ENCODE peak calls at places on chromosomes 7 and 10, in five cellular contexts. W is HFF-Myc, T is upper lobe of right lung, O is retinal pigment epithelial cell, S is kidney epithelial cell. R is an unnamed sample.

GRCh38 chr7:151249034-151249731 is 689 bp upstream of the SMARCD3 start:
- DNase-seq in W (no peak), T (peak), O (no peak), S (no peak), R (peak)

GRCh38 chr7:90655566-90655965 is 59.4 kb downstream of the CDK14 start:
- DNase-seq in W (no peak), T (no peak), O (peak), S (peak), R (peak)

GRCh38 chr10:80100861-80101695 is 22.6 kb downstream of the TMEM254 start:
- DNase-seq in W (no peak), T (no peak), O (no peak), S (no peak), R (no peak)

GRCh38 chr10:44752451-44753441 is 158.4 kb upstream of the TMEM72 start:
- DNase-seq in W (peak), T (no peak), O (peak), S (peak), R (no peak)

GRCh38 chr7:131130324-131130723 is 197.4 kb upstream of the MKLN1 start:
- DNase-seq in W (no peak), T (no peak), O (no peak), S (no peak), R (no peak)

GRCh38 chr10:9781681-9782080 is 1236.0 kb upstream of the CELF2 start:
- DNase-seq in W (no peak), T (no peak), O (no peak), S (no peak), R (no peak)

GRCh38 chr10:13865758-13866491 is 279.2 kb downstream of the PRPF18 start:
- DNase-seq in W (peak), T (no peak), O (no peak), S (peak), R (no peak)

GRCh38 chr10:86363833-86364511 is 2.6 kb downstream of the GRID1 start:
- DNase-seq in W (no peak), T (peak), O (no peak), S (no peak), R (no peak)

GRCh38 chr10:6581750-6582697 is 1.9 kb upstream of the PRKCQ start:
- DNase-seq in W (no peak), T (no peak), O (no peak), S (no peak), R (no peak)

GRCh38 chr10:100448977-100449376 is 13.8 kb upstream of the WNT8B start:
- DNase-seq in W (no peak), T (no peak), O (no peak), S (no peak), R (no peak)

GRCh38 chr7:129066290-129067131 is 11.6 kb upstream of the TNPO3 start:
- DNase-seq in W (peak), T (no peak), O (no peak), S (peak), R (no peak)

GRCh38 chr10:99983280-99983988 is 26.3 kb downstream of the DNMBP start:
- DNase-seq in W (peak), T (no peak), O (no peak), S (no peak), R (no peak)

GRCh38 chr10:23439452-23439919 is 611 bp downstream of the OTUD1 start:
- DNase-seq in W (no peak), T (no peak), O (no peak), S (no peak), R (no peak)

GRCh38 chr7:100576384-100576993 is 2.8 kb upstream of the SAP25 start:
- DNase-seq in W (no peak), T (no peak), O (no peak), S (no peak), R (no peak)

GRCh38 chr10:62082729-62083412 is 181.4 kb downstream of the ARID5B start:
- DNase-seq in W (no peak), T (no peak), O (no peak), S (no peak), R (peak)

GRCh38 chr7:88629559-88629958 is 129.9 kb upstream of the ZNF804B start:
- DNase-seq in W (no peak), T (no peak), O (no peak), S (no peak), R (no peak)

GRCh38 chr7:134477954-134478353 is 19.1 kb upstream of the AKR1B1 start:
- DNase-seq in W (no peak), T (no peak), O (peak), S (no peak), R (no peak)

GRCh38 chr7:69624431-69624830 is 26.2 kb downstream of the AUTS2 start:
- DNase-seq in W (no peak), T (no peak), O (no peak), S (no peak), R (no peak)

GRCh38 chr7:149819961-149820340 is 18.2 kb upstream of the ZNF862 start:
- DNase-seq in W (no peak), T (peak), O (no peak), S (no peak), R (no peak)

GRCh38 chr7:123689250-123689649 is 33.6 kb downstream of the LMOD2 start:
- DNase-seq in W (no peak), T (no peak), O (no peak), S (no peak), R (no peak)

GRCh38 chr10:30736685-30737232 is 107.2 kb upstream of the LYZL2 start:
- DNase-seq in W (peak), T (no peak), O (peak), S (peak), R (peak)

GRCh38 chr10:35639651-35640311 is 2.3 kb downstream of the FZD8 start:
- DNase-seq in W (no peak), T (peak), O (no peak), S (no peak), R (peak)

GRCh38 chr10:97180367-97180763 is 5.4 kb downstream of the SLIT1 start:
- DNase-seq in W (no peak), T (no peak), O (no peak), S (no peak), R (no peak)

GRCh38 chr10:111360260-111360925 is 283.6 kb downstream of the ADRA2A start:
- DNase-seq in W (no peak), T (no peak), O (peak), S (no peak), R (peak)

GRCh38 chr10:21523007-21523406 is 2.5 kb downstream of the SKIDA1 start:
- DNase-seq in W (no peak), T (no peak), O (no peak), S (no peak), R (no peak)

GRCh38 chr7:73507556-73507955 is 14.5 kb downstream of the BAZ1B start:
- DNase-seq in W (no peak), T (no peak), O (no peak), S (no peak), R (no peak)

GRCh38 chr10:23439920-23440875 is 1.3 kb downstream of the OTUD1 start:
- DNase-seq in W (no peak), T (peak), O (no peak), S (no peak), R (peak)

GRCh38 chr7:151343516-151343915 is 1.9 kb downstream of the NUB1 start:
- DNase-seq in W (no peak), T (no peak), O (no peak), S (no peak), R (no peak)

GRCh38 chr10:4127518-4128315 is 342.7 kb upstream of the KLF6 start:
- DNase-seq in W (no peak), T (no peak), O (no peak), S (no peak), R (peak)

GRCh38 chr7:4861227-4861626 is 603 bp downstream of the PAPOLB start:
- DNase-seq in W (no peak), T (no peak), O (no peak), S (no peak), R (peak)

GRCh38 chr7:135755351-135755753 is 6.7 kb upstream of the FAM180A start:
- DNase-seq in W (no peak), T (no peak), O (no peak), S (no peak), R (no peak)

GRCh38 chr7:12870219-12870618 is 182.8 kb downstream of the ARL4A start:
- DNase-seq in W (no peak), T (no peak), O (no peak), S (no peak), R (no peak)

GRCh38 chr7:73715648-73716317 is 3.7 kb downstream of the STX1A start:
- DNase-seq in W (peak), T (no peak), O (no peak), S (peak), R (no peak)

GRCh38 chr10:60627778-60628773 is 150.2 kb upstream of the CDK1 start:
- DNase-seq in W (no peak), T (no peak), O (no peak), S (no peak), R (no peak)

GRCh38 chr10:105691811-105692210 is 1050.7 kb downstream of the SORCS3 start:
- DNase-seq in W (no peak), T (no peak), O (peak), S (no peak), R (peak)

GRCh38 chr7:157650801-157651200 is 314.0 kb downstream of the DNAJB6 start:
- DNase-seq in W (no peak), T (peak), O (no peak), S (no peak), R (no peak)

GRCh38 chr7:101856488-101857357 is 39.3 kb downstream of the CUX1 start:
- DNase-seq in W (peak), T (peak), O (no peak), S (peak), R (peak)

GRCh38 chr10:125097409-125098070 is 62.8 kb downstream of the CTBP2 start:
- DNase-seq in W (no peak), T (peak), O (no peak), S (no peak), R (no peak)

GRCh38 chr10:239109-239508 is 103.9 kb downstream of the ZMYND11 start:
- DNase-seq in W (no peak), T (no peak), O (no peak), S (peak), R (no peak)
- TF ChIP-seq CTCF in W (no peak), T (no peak), O (no peak), S (no peak), R (no peak)

GRCh38 chr7:16422100-16422430 is 727 bp upstream of the CRPPA start:
- DNase-seq in W (no peak), T (no peak), O (no peak), S (no peak), R (no peak)
- H3K4me3 ChIP-seq in W (no peak), T (no peak), O (no peak), S (no peak), R (no peak)

GRCh38 chr7:75962607-75963382 is 31.6 kb downstream of the TMEM120A start:
- DNase-seq in W (no peak), T (peak), O (no peak), S (no peak), R (no peak)

GRCh38 chr7:75960372-75960771 is 34.0 kb downstream of the TMEM120A start:
- DNase-seq in W (no peak), T (no peak), O (no peak), S (no peak), R (no peak)

GRCh38 chr7:75958802-75959543 is 35.4 kb downstream of the TMEM120A start:
- DNase-seq in W (no peak), T (no peak), O (no peak), S (no peak), R (no peak)

GRCh38 chr7:75963383-75963995 is 30.9 kb downstream of the TMEM120A start:
- DNase-seq in W (no peak), T (no peak), O (no peak), S (no peak), R (no peak)

DNA sequence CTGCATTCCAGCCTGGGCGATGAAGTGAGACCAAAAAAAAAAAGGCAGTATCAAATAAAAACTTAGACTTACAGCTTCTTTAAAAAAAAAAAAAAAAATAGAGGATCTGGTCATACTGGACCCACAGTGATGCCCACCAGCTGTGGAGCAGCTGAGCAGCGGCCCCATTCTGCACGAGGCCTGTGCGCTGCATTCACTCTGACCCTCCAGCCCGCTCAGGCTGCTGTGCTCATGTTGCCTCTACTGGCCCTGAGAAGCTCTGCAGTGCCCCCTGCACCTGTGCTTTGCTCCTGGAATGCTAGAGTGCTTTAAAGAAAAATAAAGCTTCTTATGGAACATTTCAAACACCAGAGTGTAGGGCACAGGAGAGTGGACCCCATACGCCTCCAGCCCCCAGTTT is 33.2 kb downstream of the TMEM120A start:
- DNase-seq in W (no peak), T (no peak), O (no peak), S (no peak), R (no peak)
- TF ChIP-seq CTCF in W (peak), T (no peak), O (peak), S (peak), R (no peak)

GRCh38 chr7:27112960-27113949 is 10.8 kb upstream of the HOXA2 start:
- DNase-seq in W (no peak), T (no peak), O (no peak), S (no peak), R (no peak)

GRCh38 chr7:27110977-27111752 is 8.7 kb upstream of the HOXA2 start:
- DNase-seq in W (no peak), T (no peak), O (no peak), S (no peak), R (no peak)

GRCh38 chr7:27112361-27112760 is 9.9 kb upstream of the HOXA2 start:
- DNase-seq in W (no peak), T (no peak), O (no peak), S (no peak), R (no peak)

GRCh38 chr7:27110163-27110976 is 7.9 kb upstream of the HOXA2 start:
- DNase-seq in W (no peak), T (no peak), O (no peak), S (no peak), R (no peak)

GRCh38 chr7:27111753-27112277 is 9.3 kb upstream of the HOXA2 start:
- DNase-seq in W (no peak), T (no peak), O (no peak), S (no peak), R (no peak)
- H3K4me3 ChIP-seq in W (no peak), T (peak), O (no peak), S (peak), R (no peak)

R was measured in GM12865.